ENCODE peak calls at places on chromosomes 11 and 22, in six cellular contexts. One of them, this sample, is unnamed.

GRCh38 chr22:29713156-29713715 is 6.6 kb upstream of the CABP7 start:
- DNase-seq in neural progenitor cell: no peak
- DNase-seq in progenitor cell of endocrine pancreas: no peak
- DNase-seq in lung: no peak
- DNase-seq in D721Med: no peak
- DNase-seq in GM13977: no peak
- DNase-seq in this sample: no peak

GRCh38 chr11:120517390-120518315 is 6.1 kb downstream of the GRIK4 start:
- DNase-seq in neural progenitor cell: no peak
- DNase-seq in progenitor cell of endocrine pancreas: no peak
- DNase-seq in lung: no peak
- DNase-seq in D721Med: no peak
- DNase-seq in GM13977: no peak
- DNase-seq in this sample: no peak

GRCh38 chr11:79762271-79762935 is 321.6 kb upstream of the TENM4 start:
- DNase-seq in neural progenitor cell: peak
- DNase-seq in progenitor cell of endocrine pancreas: no peak
- DNase-seq in lung: no peak
- DNase-seq in D721Med: no peak
- DNase-seq in GM13977: no peak
- DNase-seq in this sample: no peak

GRCh38 chr11:102317099-102317767 is at the start of gene BIRC3:
- DNase-seq in neural progenitor cell: peak
- DNase-seq in progenitor cell of endocrine pancreas: peak
- DNase-seq in lung: peak
- DNase-seq in D721Med: no peak
- DNase-seq in GM13977: peak
- DNase-seq in this sample: peak

GRCh38 chr11:89220684-89221339 is 43.1 kb downstream of the TYR start:
- DNase-seq in neural progenitor cell: no peak
- DNase-seq in progenitor cell of endocrine pancreas: no peak
- DNase-seq in lung: no peak
- DNase-seq in D721Med: no peak
- DNase-seq in GM13977: no peak
- DNase-seq in this sample: no peak

GRCh38 chr11:98227266-98227665 is 793.5 kb upstream of the CNTN5 start:
- DNase-seq in neural progenitor cell: no peak
- DNase-seq in progenitor cell of endocrine pancreas: no peak
- DNase-seq in lung: no peak
- DNase-seq in D721Med: no peak
- DNase-seq in GM13977: no peak
- DNase-seq in this sample: no peak

GRCh38 chr22:32920032-32920628 is 118.6 kb downstream of the TIMP3 start:
- DNase-seq in neural progenitor cell: no peak
- DNase-seq in progenitor cell of endocrine pancreas: no peak
- DNase-seq in lung: peak
- DNase-seq in D721Med: no peak
- DNase-seq in GM13977: no peak
- DNase-seq in this sample: no peak

GRCh38 chr11:297666-298405 is 1.5 kb downstream of the IFITM5 start:
- DNase-seq in neural progenitor cell: peak
- DNase-seq in progenitor cell of endocrine pancreas: no peak
- DNase-seq in lung: no peak
- DNase-seq in D721Med: no peak
- DNase-seq in GM13977: no peak
- DNase-seq in this sample: no peak

GRCh38 chr22:37431811-37432707 is 4.8 kb upstream of the ELFN2 start:
- DNase-seq in neural progenitor cell: no peak
- DNase-seq in progenitor cell of endocrine pancreas: no peak
- DNase-seq in lung: no peak
- DNase-seq in D721Med: no peak
- DNase-seq in GM13977: peak
- DNase-seq in this sample: no peak

GRCh38 chr22:37526376-37526775 is 7.2 kb upstream of the CARD10 start:
- DNase-seq in neural progenitor cell: no peak
- DNase-seq in progenitor cell of endocrine pancreas: no peak
- DNase-seq in lung: no peak
- DNase-seq in D721Med: no peak
- DNase-seq in GM13977: no peak
- DNase-seq in this sample: no peak

GRCh38 chr22:29212738-29213137 is 7.0 kb downstream of the EMID1 start:
- DNase-seq in neural progenitor cell: no peak
- DNase-seq in progenitor cell of endocrine pancreas: no peak
- DNase-seq in lung: no peak
- DNase-seq in D721Med: no peak
- DNase-seq in GM13977: no peak
- DNase-seq in this sample: no peak

GRCh38 chr22:20464096-20464614 is 26.5 kb upstream of the SCARF2 start:
- DNase-seq in neural progenitor cell: no peak
- DNase-seq in progenitor cell of endocrine pancreas: no peak
- DNase-seq in lung: no peak
- DNase-seq in D721Med: no peak
- DNase-seq in GM13977: peak
- DNase-seq in this sample: no peak

GRCh38 chr11:120710354-120711187 is 199.0 kb downstream of the GRIK4 start:
- DNase-seq in neural progenitor cell: peak
- DNase-seq in progenitor cell of endocrine pancreas: peak
- DNase-seq in lung: peak
- DNase-seq in D721Med: no peak
- DNase-seq in GM13977: no peak
- DNase-seq in this sample: peak

GRCh38 chr22:20591295-20591645 is 83.9 kb downstream of the MED15 start:
- DNase-seq in neural progenitor cell: no peak
- DNase-seq in progenitor cell of endocrine pancreas: no peak
- DNase-seq in lung: no peak
- DNase-seq in D721Med: no peak
- DNase-seq in GM13977: no peak
- DNase-seq in this sample: no peak

GRCh38 chr11:124297921-124298320 is 15.8 kb downstream of the OR8D1 start:
- DNase-seq in neural progenitor cell: no peak
- DNase-seq in progenitor cell of endocrine pancreas: no peak
- DNase-seq in lung: no peak
- DNase-seq in D721Med: no peak
- DNase-seq in GM13977: no peak
- DNase-seq in this sample: no peak

GRCh38 chr11:75454987-75455386 is 22.0 kb upstream of the KLHL35 start:
- DNase-seq in neural progenitor cell: no peak
- DNase-seq in progenitor cell of endocrine pancreas: no peak
- DNase-seq in lung: no peak
- DNase-seq in D721Med: no peak
- DNase-seq in GM13977: no peak
- DNase-seq in this sample: no peak

GRCh38 chr11:33329705-33330329 is 72.6 kb downstream of the HIPK3 start:
- DNase-seq in neural progenitor cell: peak
- DNase-seq in progenitor cell of endocrine pancreas: no peak
- DNase-seq in lung: no peak
- DNase-seq in D721Med: no peak
- DNase-seq in GM13977: peak
- DNase-seq in this sample: peak
- TF ChIP-seq CTCF in neural progenitor cell: peak
- TF ChIP-seq CTCF in progenitor cell of endocrine pancreas: peak
- TF ChIP-seq CTCF in lung: peak
- TF ChIP-seq CTCF in D721Med: peak
- TF ChIP-seq CTCF in GM13977: peak
- TF ChIP-seq CTCF in this sample: peak

GRCh38 chr11:101008961-101009684 is 120.5 kb downstream of the PGR start:
- DNase-seq in neural progenitor cell: no peak
- DNase-seq in progenitor cell of endocrine pancreas: no peak
- DNase-seq in lung: no peak
- DNase-seq in D721Med: no peak
- DNase-seq in GM13977: no peak
- DNase-seq in this sample: no peak

GRCh38 chr11:100999756-101000155 is 129.9 kb downstream of the PGR start:
- DNase-seq in neural progenitor cell: no peak
- DNase-seq in progenitor cell of endocrine pancreas: no peak
- DNase-seq in lung: no peak
- DNase-seq in D721Med: no peak
- DNase-seq in GM13977: no peak
- DNase-seq in this sample: no peak

GRCh38 chr11:101003468-101003867 is 126.1 kb downstream of the PGR start:
- DNase-seq in neural progenitor cell: no peak
- DNase-seq in progenitor cell of endocrine pancreas: no peak
- DNase-seq in lung: no peak
- DNase-seq in D721Med: no peak
- DNase-seq in GM13977: no peak
- DNase-seq in this sample: no peak
- TF ChIP-seq CTCF in neural progenitor cell: peak
- TF ChIP-seq CTCF in progenitor cell of endocrine pancreas: no peak
- TF ChIP-seq CTCF in lung: no peak
- TF ChIP-seq CTCF in D721Med: peak
- TF ChIP-seq CTCF in GM13977: no peak
- TF ChIP-seq CTCF in this sample: no peak

DNA sequence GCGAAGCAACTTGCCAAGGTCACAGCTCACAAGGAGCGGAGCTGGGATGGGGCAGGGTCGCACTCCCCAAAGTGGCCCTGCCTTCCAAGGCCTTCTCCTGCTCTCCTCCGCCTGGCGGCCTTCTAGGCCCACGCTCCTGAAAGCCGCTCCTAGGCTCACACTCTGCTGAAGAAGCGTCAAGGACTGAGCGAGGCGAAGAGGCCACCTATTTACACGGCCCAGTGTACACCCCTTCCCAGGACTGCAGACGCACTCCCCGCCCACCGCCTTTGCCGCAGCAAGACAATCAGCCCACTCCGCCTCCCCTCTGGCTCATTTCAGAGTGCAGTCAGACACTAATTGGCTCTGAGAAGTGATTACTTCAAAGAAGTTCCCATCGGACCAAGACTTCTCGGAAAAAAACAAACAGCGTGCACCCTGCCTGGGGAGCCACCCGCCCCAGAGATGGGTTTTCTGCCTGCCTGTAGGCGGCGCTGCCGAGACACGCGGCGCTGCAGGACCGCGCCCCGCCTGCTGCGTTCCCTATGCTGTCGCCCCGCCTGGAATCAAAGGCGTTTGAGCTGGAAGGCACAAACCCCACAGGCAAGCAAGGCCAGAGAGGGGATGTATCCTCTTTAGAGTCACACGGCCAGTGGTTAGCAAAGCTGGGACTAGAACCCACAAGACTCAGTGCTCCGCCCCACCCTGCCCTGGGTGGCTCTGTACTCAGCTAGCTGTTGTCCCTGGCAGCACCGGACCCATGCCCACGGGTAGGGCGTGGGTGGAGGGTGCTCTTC is 414.8 kb downstream of the BUD13 start:
- DNase-seq in neural progenitor cell: peak
- DNase-seq in progenitor cell of endocrine pancreas: peak
- DNase-seq in lung: no peak
- DNase-seq in D721Med: no peak
- DNase-seq in GM13977: no peak
- DNase-seq in this sample: peak
- TF ChIP-seq CTCF in neural progenitor cell: peak
- TF ChIP-seq CTCF in progenitor cell of endocrine pancreas: peak
- TF ChIP-seq CTCF in lung: no peak
- TF ChIP-seq CTCF in D721Med: peak
- TF ChIP-seq CTCF in GM13977: peak
- TF ChIP-seq CTCF in this sample: peak

GRCh38 chr11:67082071-67082791 is 25.6 kb downstream of the RHOD start:
- DNase-seq in neural progenitor cell: peak
- DNase-seq in progenitor cell of endocrine pancreas: no peak
- DNase-seq in lung: no peak
- DNase-seq in D721Med: no peak
- DNase-seq in GM13977: no peak
- DNase-seq in this sample: no peak
- TF ChIP-seq CTCF in neural progenitor cell: no peak
- TF ChIP-seq CTCF in progenitor cell of endocrine pancreas: no peak
- TF ChIP-seq CTCF in lung: no peak
- TF ChIP-seq CTCF in D721Med: no peak
- TF ChIP-seq CTCF in GM13977: peak
- TF ChIP-seq CTCF in this sample: no peak

DNA sequence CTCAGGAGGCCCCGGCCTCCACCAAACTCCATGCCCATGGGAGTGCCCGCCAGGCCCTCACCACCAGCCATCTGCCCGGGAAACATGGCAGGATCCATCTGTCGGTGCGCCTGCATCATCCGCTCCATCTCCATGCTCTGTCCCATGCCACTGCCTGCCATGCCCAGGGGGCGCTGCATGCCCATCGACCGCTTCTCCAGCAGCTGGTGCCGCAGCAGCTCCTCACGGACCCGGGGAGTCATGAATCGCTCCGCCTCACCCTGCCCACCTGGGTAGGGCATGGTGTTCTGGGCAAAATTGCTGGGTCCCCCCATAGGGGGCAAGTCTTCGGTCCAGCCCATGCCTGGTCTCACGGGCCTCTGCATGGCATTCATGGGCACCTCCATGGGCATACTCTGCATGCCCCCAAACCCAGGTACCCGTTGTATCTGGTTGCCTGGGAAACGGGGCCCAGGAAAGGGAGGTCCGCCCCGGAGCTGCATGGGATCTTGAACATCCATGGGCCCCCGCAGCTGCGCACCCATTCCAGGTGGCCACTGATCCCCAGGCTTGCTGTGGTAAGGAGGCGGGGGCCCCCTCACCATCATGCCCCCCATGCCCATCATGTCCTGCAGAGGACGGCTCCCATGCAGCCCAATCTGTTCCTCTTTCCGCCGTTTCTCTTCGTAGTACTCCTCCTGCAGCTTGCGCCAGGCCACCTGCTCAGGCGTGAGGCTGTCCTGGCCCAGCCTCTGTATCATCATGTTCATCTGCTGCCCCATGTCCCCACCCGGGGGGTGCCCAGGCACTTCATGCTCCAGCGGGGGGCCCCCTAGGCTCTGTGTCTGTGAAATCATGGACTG is 18.0 kb downstream of the CXCR5 start:
- DNase-seq in neural progenitor cell: no peak
- DNase-seq in progenitor cell of endocrine pancreas: no peak
- DNase-seq in lung: no peak
- DNase-seq in D721Med: no peak
- DNase-seq in GM13977: no peak
- DNase-seq in this sample: no peak
- TF ChIP-seq CTCF in neural progenitor cell: no peak
- TF ChIP-seq CTCF in progenitor cell of endocrine pancreas: no peak
- TF ChIP-seq CTCF in lung: no peak
- TF ChIP-seq CTCF in D721Med: no peak
- TF ChIP-seq CTCF in GM13977: peak
- TF ChIP-seq CTCF in this sample: no peak

GRCh38 chr22:39319284-39320170 is at the start of gene RPL3:
- DNase-seq in neural progenitor cell: peak
- DNase-seq in progenitor cell of endocrine pancreas: peak
- DNase-seq in lung: peak
- DNase-seq in D721Med: peak
- DNase-seq in GM13977: peak
- DNase-seq in this sample: peak
- TF ChIP-seq CTCF in neural progenitor cell: peak
- TF ChIP-seq CTCF in progenitor cell of endocrine pancreas: no peak
- TF ChIP-seq CTCF in lung: peak
- TF ChIP-seq CTCF in D721Med: no peak
- TF ChIP-seq CTCF in GM13977: peak
- TF ChIP-seq CTCF in this sample: no peak

This sample was measured in endothelial cell.